ENCODE peak calls at places on chromosomes 12 and 14, in nine cellular contexts. One of them, this sample, is unnamed.
A peak's percentile ranks its signal among the peaks of the same experiment; 100 is the strongest.

GRCh38 chr14:96852823-96853422 is 55.7 kb downstream of the VRK1 start:
- DNase-seq in IMR-90: peak; percentile 72
- DNase-seq in PC-3: peak; percentile 52
- DNase-seq in cardiac muscle cell: peak; percentile 75
- DNase-seq in pancreas: no peak
- DNase-seq in aorta: no peak
- DNase-seq in AG04450: peak; percentile 34
- DNase-seq in stomach: no peak
- DNase-seq in lung: no peak
- DNase-seq in this sample: peak; percentile 20

GRCh38 chr14:90440592-90440991 is 43.8 kb downstream of the CALM1 start:
- DNase-seq in AG04450: no peak
- DNase-seq in PC-3: no peak
- DNase-seq in stomach: no peak
- DNase-seq in lung: no peak
- DNase-seq in IMR-90: no peak
- DNase-seq in pancreas: no peak
- DNase-seq in cardiac muscle cell: no peak
- DNase-seq in aorta: no peak
- DNase-seq in this sample: no peak

GRCh38 chr14:23058654-23059504 is 1.6 kb upstream of the CDH24 start:
- DNase-seq in cardiac muscle cell: no peak
- DNase-seq in AG04450: no peak
- DNase-seq in pancreas: no peak
- DNase-seq in IMR-90: no peak
- DNase-seq in stomach: no peak
- DNase-seq in aorta: peak; percentile 76
- DNase-seq in PC-3: no peak
- DNase-seq in lung: no peak
- DNase-seq in this sample: no peak

GRCh38 chr12:62291888-62292760 is 31.9 kb downstream of the USP15 start:
- DNase-seq in pancreas: no peak
- DNase-seq in AG04450: no peak
- DNase-seq in lung: no peak
- DNase-seq in stomach: no peak
- DNase-seq in PC-3: peak; percentile 54
- DNase-seq in IMR-90: peak; percentile 43
- DNase-seq in cardiac muscle cell: peak; percentile 18
- DNase-seq in aorta: peak; percentile 51
- DNase-seq in this sample: peak; percentile 49

GRCh38 chr14:21476526-21476924 is 234 bp downstream of the RAB2B start:
- DNase-seq in AG04450: no peak
- DNase-seq in cardiac muscle cell: no peak
- DNase-seq in IMR-90: no peak
- DNase-seq in PC-3: peak; percentile 79
- DNase-seq in pancreas: peak; percentile 89
- DNase-seq in lung: peak; percentile 90
- DNase-seq in aorta: peak; percentile 97
- DNase-seq in stomach: peak; percentile 93
- DNase-seq in this sample: peak; percentile 42

GRCh38 chr12:48956279-48957140 is 777 bp downstream of the ARF3 start:
- DNase-seq in aorta: peak; percentile 93
- DNase-seq in pancreas: peak; percentile 78
- DNase-seq in IMR-90: peak; percentile 97
- DNase-seq in lung: peak; percentile 89
- DNase-seq in AG04450: peak; percentile 89
- DNase-seq in PC-3: peak; percentile 95
- DNase-seq in cardiac muscle cell: peak; percentile 98
- DNase-seq in stomach: peak; percentile 59
- DNase-seq in this sample: peak; percentile 98

GRCh38 chr14:101758913-101759593 is 2.5 kb upstream of the PPP2R5C start:
- DNase-seq in IMR-90: no peak
- DNase-seq in pancreas: no peak
- DNase-seq in stomach: no peak
- DNase-seq in aorta: no peak
- DNase-seq in PC-3: no peak
- DNase-seq in cardiac muscle cell: no peak
- DNase-seq in lung: no peak
- DNase-seq in AG04450: no peak
- DNase-seq in this sample: no peak

GRCh38 chr14:73785336-73785833 is 66.2 kb upstream of the PTGR2 start:
- DNase-seq in pancreas: peak; percentile 39
- DNase-seq in AG04450: peak; percentile 72
- DNase-seq in cardiac muscle cell: peak; percentile 85
- DNase-seq in lung: no peak
- DNase-seq in PC-3: peak; percentile 79
- DNase-seq in stomach: no peak
- DNase-seq in aorta: peak; percentile 70
- DNase-seq in IMR-90: peak; percentile 93
- DNase-seq in this sample: peak; percentile 92

GRCh38 chr12:24494401-24494800 is 454.5 kb downstream of the BCAT1 start:
- DNase-seq in lung: no peak
- DNase-seq in IMR-90: peak; percentile 27
- DNase-seq in stomach: no peak
- DNase-seq in PC-3: no peak
- DNase-seq in pancreas: no peak
- DNase-seq in AG04450: no peak
- DNase-seq in cardiac muscle cell: peak; percentile 38
- DNase-seq in aorta: no peak
- DNase-seq in this sample: peak; percentile 55

GRCh38 chr12:84397279-84397678 is 515.3 kb downstream of the SLC6A15 start:
- DNase-seq in AG04450: no peak
- DNase-seq in IMR-90: no peak
- DNase-seq in stomach: no peak
- DNase-seq in pancreas: no peak
- DNase-seq in aorta: no peak
- DNase-seq in lung: no peak
- DNase-seq in PC-3: peak; percentile 56
- DNase-seq in cardiac muscle cell: peak; percentile 11
- DNase-seq in this sample: no peak

GRCh38 chr14:70118064-70118463 is 70.7 kb downstream of the SLC8A3 start:
- DNase-seq in PC-3: no peak
- DNase-seq in aorta: no peak
- DNase-seq in AG04450: no peak
- DNase-seq in IMR-90: no peak
- DNase-seq in stomach: no peak
- DNase-seq in pancreas: no peak
- DNase-seq in lung: no peak
- DNase-seq in cardiac muscle cell: no peak
- DNase-seq in this sample: no peak

GRCh38 chr12:79344855-79345840 is 345.6 kb downstream of the PAWR start:
- DNase-seq in PC-3: peak; percentile 77
- DNase-seq in aorta: no peak
- DNase-seq in AG04450: no peak
- DNase-seq in IMR-90: peak; percentile 50
- DNase-seq in pancreas: no peak
- DNase-seq in lung: no peak
- DNase-seq in cardiac muscle cell: peak; percentile 26
- DNase-seq in stomach: no peak
- DNase-seq in this sample: peak; percentile 22

GRCh38 chr12:70052931-70053497 is 190.2 kb upstream of the CNOT2 start:
- DNase-seq in AG04450: no peak
- DNase-seq in aorta: no peak
- DNase-seq in IMR-90: peak; percentile 67
- DNase-seq in stomach: peak; percentile 42
- DNase-seq in PC-3: peak; percentile 88
- DNase-seq in pancreas: peak; percentile 21
- DNase-seq in cardiac muscle cell: peak; percentile 94
- DNase-seq in lung: peak; percentile 51
- DNase-seq in this sample: peak; percentile 75

GRCh38 chr12:31578632-31579031 is 12.3 kb downstream of the DENND5B start:
- DNase-seq in PC-3: no peak
- DNase-seq in aorta: no peak
- DNase-seq in AG04450: no peak
- DNase-seq in lung: no peak
- DNase-seq in pancreas: no peak
- DNase-seq in cardiac muscle cell: no peak
- DNase-seq in stomach: no peak
- DNase-seq in IMR-90: peak; percentile 49
- DNase-seq in this sample: peak; percentile 68

GRCh38 chr12:116161588-116161987 is 115.9 kb downstream of the MED13L start:
- DNase-seq in PC-3: peak; percentile 90
- DNase-seq in pancreas: no peak
- DNase-seq in stomach: no peak
- DNase-seq in AG04450: peak; percentile 26
- DNase-seq in cardiac muscle cell: peak; percentile 46
- DNase-seq in IMR-90: peak; percentile 73
- DNase-seq in lung: no peak
- DNase-seq in aorta: no peak
- DNase-seq in this sample: no peak

GRCh38 chr14:66216763-66217162 is 269.4 kb upstream of the CCDC196 start:
- DNase-seq in cardiac muscle cell: no peak
- DNase-seq in pancreas: no peak
- DNase-seq in AG04450: no peak
- DNase-seq in lung: no peak
- DNase-seq in aorta: no peak
- DNase-seq in PC-3: peak; percentile 15
- DNase-seq in stomach: no peak
- DNase-seq in IMR-90: no peak
- DNase-seq in this sample: no peak
- H3K9me3 ChIP-seq in cardiac muscle cell: no peaks in the 10 kb centered on the region
- H3K9me3 ChIP-seq in pancreas: no peaks in the 10 kb centered on the region
- H3K9me3 ChIP-seq in AG04450: peaks cover 17% of the 10 kb centered on the region
- H3K9me3 ChIP-seq in lung: peaks cover 2% of the 10 kb centered on the region
- H3K9me3 ChIP-seq in aorta: no peaks in the 10 kb centered on the region
- H3K9me3 ChIP-seq in PC-3: peaks cover 36% of the 10 kb centered on the region
- H3K9me3 ChIP-seq in stomach: no peaks in the 10 kb centered on the region
- H3K9me3 ChIP-seq in IMR-90: peaks cover 23% of the 10 kb centered on the region
- H3K9me3 ChIP-seq in this sample: peaks cover 12% of the 10 kb centered on the region

GRCh38 chr14:105929327-105930081 is 403.1 kb downstream of the TMEM121 start:
- DNase-seq in AG04450: no peak
- DNase-seq in pancreas: no peak
- DNase-seq in aorta: peak; percentile 33
- DNase-seq in PC-3: no peak
- DNase-seq in lung: no peak
- DNase-seq in stomach: no peak
- DNase-seq in IMR-90: no peak
- DNase-seq in cardiac muscle cell: no peak
- DNase-seq in this sample: no peak
- H3K9me3 ChIP-seq in AG04450: peaks cover 77% of the 10 kb centered on the region
- H3K9me3 ChIP-seq in pancreas: no peaks in the 10 kb centered on the region
- H3K9me3 ChIP-seq in aorta: peaks cover 2% of the 10 kb centered on the region
- H3K9me3 ChIP-seq in PC-3: no peaks in the 10 kb centered on the region
- H3K9me3 ChIP-seq in lung: peaks cover 3% of the 10 kb centered on the region
- H3K9me3 ChIP-seq in stomach: no peaks in the 10 kb centered on the region
- H3K9me3 ChIP-seq in IMR-90: peaks cover 43% of the 10 kb centered on the region
- H3K9me3 ChIP-seq in cardiac muscle cell: no peaks in the 10 kb centered on the region
- H3K9me3 ChIP-seq in this sample: peaks cover 14% of the 10 kb centered on the region

GRCh38 chr14:25882899-25883298 is 714.9 kb downstream of the NOVA1 start:
- DNase-seq in pancreas: no peak
- DNase-seq in lung: no peak
- DNase-seq in AG04450: no peak
- DNase-seq in cardiac muscle cell: no peak
- DNase-seq in aorta: no peak
- DNase-seq in IMR-90: no peak
- DNase-seq in stomach: no peak
- DNase-seq in PC-3: no peak
- DNase-seq in this sample: no peak

GRCh38 chr14:25884657-25885056 is 713.2 kb downstream of the NOVA1 start:
- DNase-seq in IMR-90: no peak
- DNase-seq in aorta: no peak
- DNase-seq in pancreas: no peak
- DNase-seq in stomach: no peak
- DNase-seq in AG04450: no peak
- DNase-seq in lung: no peak
- DNase-seq in cardiac muscle cell: no peak
- DNase-seq in PC-3: no peak
- DNase-seq in this sample: no peak

DNA sequence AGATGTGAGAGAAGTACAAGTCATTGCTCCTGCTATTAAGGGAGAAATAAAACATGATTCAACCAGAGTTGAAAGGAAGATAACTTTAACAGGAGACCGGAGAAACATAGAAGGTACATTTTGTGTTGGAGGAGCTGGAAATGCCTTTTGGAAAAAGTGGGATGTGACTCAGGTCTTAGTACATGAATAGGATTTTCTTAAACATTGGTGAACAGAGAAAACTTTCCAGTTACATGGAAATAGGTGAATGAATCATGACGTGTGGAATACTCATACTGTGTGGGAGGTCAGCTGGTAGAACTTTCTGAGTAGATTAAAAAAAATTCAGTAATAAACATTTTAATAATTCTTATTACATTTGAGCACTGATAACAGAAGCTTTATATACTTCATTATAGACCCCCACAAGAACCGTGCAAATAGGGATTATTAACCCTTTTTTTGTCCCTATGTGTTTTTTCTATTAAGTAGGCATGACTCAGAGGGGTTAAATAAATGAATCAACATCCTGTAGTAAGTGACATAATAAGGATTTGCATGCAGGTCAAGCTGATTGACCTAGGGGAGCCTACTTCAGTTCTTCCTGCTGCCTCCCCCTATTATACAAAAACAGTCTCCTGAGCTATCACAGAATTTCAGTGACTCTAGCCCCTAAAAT is 710.5 kb downstream of the NOVA1 start:
- DNase-seq in aorta: no peak
- DNase-seq in cardiac muscle cell: no peak
- DNase-seq in stomach: no peak
- DNase-seq in PC-3: peak; percentile 40
- DNase-seq in pancreas: no peak
- DNase-seq in IMR-90: no peak
- DNase-seq in lung: no peak
- DNase-seq in AG04450: no peak
- DNase-seq in this sample: peak; percentile 39
- H3K9me3 ChIP-seq in aorta: peaks cover 2% of the 10 kb centered on the region
- H3K9me3 ChIP-seq in cardiac muscle cell: no peaks in the 10 kb centered on the region
- H3K9me3 ChIP-seq in stomach: no peaks in the 10 kb centered on the region
- H3K9me3 ChIP-seq in PC-3: peaks cover 14% of the 10 kb centered on the region
- H3K9me3 ChIP-seq in pancreas: no peaks in the 10 kb centered on the region
- H3K9me3 ChIP-seq in IMR-90: peaks cover 2% of the 10 kb centered on the region
- H3K9me3 ChIP-seq in lung: no peaks in the 10 kb centered on the region
- H3K9me3 ChIP-seq in AG04450: peaks cover 4% of the 10 kb centered on the region
- H3K9me3 ChIP-seq in this sample: no peaks in the 10 kb centered on the region

GRCh38 chr14:103905861-103906456 is 22.3 kb upstream of the TDRD9 start:
- DNase-seq in cardiac muscle cell: no peak
- DNase-seq in stomach: no peak
- DNase-seq in PC-3: no peak
- DNase-seq in aorta: no peak
- DNase-seq in AG04450: no peak
- DNase-seq in IMR-90: no peak
- DNase-seq in lung: no peak
- DNase-seq in pancreas: no peak
- DNase-seq in this sample: no peak

GRCh38 chr14:103909531-103910261 is 18.6 kb upstream of the TDRD9 start:
- DNase-seq in IMR-90: no peak
- DNase-seq in AG04450: no peak
- DNase-seq in PC-3: no peak
- DNase-seq in aorta: no peak
- DNase-seq in cardiac muscle cell: no peak
- DNase-seq in stomach: no peak
- DNase-seq in pancreas: no peak
- DNase-seq in lung: no peak
- DNase-seq in this sample: no peak

GRCh38 chr14:103910262-103910935 is 17.9 kb upstream of the TDRD9 start:
- DNase-seq in PC-3: peak; percentile 96
- DNase-seq in lung: peak; percentile 93
- DNase-seq in aorta: peak; percentile 86
- DNase-seq in IMR-90: peak; percentile 66
- DNase-seq in cardiac muscle cell: peak; percentile 89
- DNase-seq in stomach: peak; percentile 94
- DNase-seq in AG04450: peak; percentile 7
- DNase-seq in pancreas: peak; percentile 88
- DNase-seq in this sample: peak; percentile 75

GRCh38 chr14:103910984-103911383 is 17.3 kb upstream of the TDRD9 start:
- DNase-seq in aorta: no peak
- DNase-seq in AG04450: no peak
- DNase-seq in stomach: no peak
- DNase-seq in pancreas: no peak
- DNase-seq in lung: no peak
- DNase-seq in cardiac muscle cell: no peak
- DNase-seq in PC-3: no peak
- DNase-seq in IMR-90: no peak
- DNase-seq in this sample: no peak

GRCh38 chr14:103908580-103908979 is 19.7 kb upstream of the TDRD9 start:
- DNase-seq in PC-3: no peak
- DNase-seq in lung: no peak
- DNase-seq in cardiac muscle cell: no peak
- DNase-seq in AG04450: no peak
- DNase-seq in IMR-90: no peak
- DNase-seq in stomach: no peak
- DNase-seq in aorta: no peak
- DNase-seq in pancreas: no peak
- DNase-seq in this sample: no peak
- H3K9me3 ChIP-seq in PC-3: no peaks in the 10 kb centered on the region
- H3K9me3 ChIP-seq in lung: no peaks in the 10 kb centered on the region
- H3K9me3 ChIP-seq in cardiac muscle cell: no peaks in the 10 kb centered on the region
- H3K9me3 ChIP-seq in AG04450: no peaks in the 10 kb centered on the region
- H3K9me3 ChIP-seq in IMR-90: no peaks in the 10 kb centered on the region
- H3K9me3 ChIP-seq in stomach: no peaks in the 10 kb centered on the region
- H3K9me3 ChIP-seq in aorta: no peaks in the 10 kb centered on the region
- H3K9me3 ChIP-seq in pancreas: no peaks in the 10 kb centered on the region
- H3K9me3 ChIP-seq in this sample: no peaks in the 10 kb centered on the region